ENCODE peak calls at places on chromosomes 11 and 22, in five cellular contexts. M, J, O, L and K are unnamed samples.

GRCh38 chr11:20707876-20708275 is 38.5 kb downstream of the NELL1 start:
- DNase-seq in M (no peak), J (no peak), O (no peak), L (no peak), K (no peak)

GRCh38 chr22:40855104-40855959 is 1.1 kb downstream of the ST13 start:
- DNase-seq in M (no peak), J (no peak), O (peak), L (no peak), K (no peak)

GRCh38 chr11:12704049-12704448 is 29.8 kb downstream of the TEAD1 start:
- DNase-seq in M (no peak), J (no peak), O (no peak), L (no peak), K (no peak)

GRCh38 chr22:35785181-35785923 is 67.7 kb downstream of the APOL5 start:
- DNase-seq in M (no peak), J (no peak), O (no peak), L (no peak), K (no peak)

GRCh38 chr11:16395601-16396000 is 39.3 kb upstream of the SOX6 start:
- DNase-seq in M (no peak), J (no peak), O (no peak), L (no peak), K (no peak)

GRCh38 chr11:114296190-114296978 is at the start of gene NNMT:
- DNase-seq in M (no peak), J (no peak), O (no peak), L (no peak), K (no peak)

GRCh38 chr11:57279131-57279530 is 42.1 kb upstream of the APLNR start:
- DNase-seq in M (no peak), J (no peak), O (no peak), L (no peak), K (no peak)

GRCh38 chr22:48245119-48245485 is 1482.7 kb downstream of the TBC1D22A start:
- DNase-seq in M (no peak), J (no peak), O (no peak), L (no peak), K (no peak)

GRCh38 chr22:43006016-43006505 is 8.9 kb downstream of the PACSIN2 start:
- DNase-seq in M (no peak), J (no peak), O (no peak), L (no peak), K (no peak)
- TF ChIP-seq ATF2 in M (no peak), J (no peak), O (no peak), L (no peak), K (no peak)

GRCh38 chr11:34281256-34281655 is 76.6 kb downstream of the ABTB2 start:
- DNase-seq in M (no peak), J (no peak), O (no peak), L (no peak), K (no peak)

GRCh38 chr11:34288482-34288881 is 69.3 kb downstream of the ABTB2 start:
- DNase-seq in M (no peak), J (no peak), O (no peak), L (no peak), K (no peak)

GRCh38 chr11:34284166-34284565 is 73.6 kb downstream of the ABTB2 start:
- DNase-seq in M (no peak), J (no peak), O (no peak), L (no peak), K (no peak)

GRCh38 chr11:34284836-34285235 is 73.0 kb downstream of the ABTB2 start:
- DNase-seq in M (no peak), J (no peak), O (no peak), L (no peak), K (no peak)
- TF ChIP-seq CREB1 in M (no peak), J (no peak), O (no peak), L (no peak), K (no peak)

GRCh38 chr22:37704645-37705044 is 7.8 kb downstream of the TRIOBP start:
- DNase-seq in M (no peak), J (no peak), O (no peak), L (no peak), K (no peak)
- TF ChIP-seq ATF2 in M (no peak), J (no peak), O (no peak), L (no peak), K (no peak)

DNA sequence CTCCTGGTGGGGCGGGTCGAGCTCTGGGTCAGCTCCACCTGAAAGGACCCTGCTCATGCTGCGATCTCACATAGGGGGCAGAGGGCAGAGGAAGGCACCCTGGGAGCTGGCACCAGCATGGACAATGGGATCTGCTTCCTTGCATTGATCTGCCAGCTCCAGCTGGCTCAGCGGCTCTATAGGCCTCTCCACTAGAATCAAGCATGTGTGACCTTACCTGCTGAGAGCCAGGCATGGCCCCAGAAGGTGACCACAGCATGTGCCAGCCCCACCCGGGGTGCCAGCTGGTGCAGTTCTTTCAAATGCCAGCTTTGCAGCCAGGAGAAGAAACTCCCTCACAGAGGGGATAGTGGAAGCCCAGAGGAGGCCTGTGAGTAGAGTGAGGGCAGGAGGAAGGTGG is 22.0 kb upstream of the KLHL35 start:
- DNase-seq in M (no peak), J (no peak), O (no peak), L (no peak), K (no peak)
- TF ChIP-seq CREB1 in M (no peak), J (no peak), O (no peak), L (no peak), K (no peak)

GRCh38 chr11:87803748-87804147 is 371.5 kb downstream of the RAB38 start:
- DNase-seq in M (no peak), J (no peak), O (no peak), L (no peak), K (no peak)
- TF ChIP-seq ATF2 in M (no peak), J (no peak), O (no peak), L (no peak), K (no peak)

GRCh38 chr11:70146309-70146708 is 56.8 kb upstream of the FADD start:
- DNase-seq in M (no peak), J (no peak), O (no peak), L (no peak), K (no peak)
- TF ChIP-seq CREB1 in M (no peak), J (no peak), O (no peak), L (no peak), K (no peak)

GRCh38 chr11:35663408-35663702 is 780 bp downstream of the TRIM44 start:
- DNase-seq in M (no peak), J (no peak), O (no peak), L (no peak), K (no peak)
- TF ChIP-seq ATF2 in M (no peak), J (no peak), O (no peak), L (no peak), K (no peak)

GRCh38 chr11:61569701-61570100 is 11.2 kb downstream of the SYT7 start:
- DNase-seq in M (no peak), J (no peak), O (no peak), L (no peak), K (no peak)

GRCh38 chr11:61574611-61575010 is 6.3 kb downstream of the SYT7 start:
- DNase-seq in M (no peak), J (no peak), O (no peak), L (no peak), K (no peak)

GRCh38 chr11:61571869-61572268 is 9.0 kb downstream of the SYT7 start:
- DNase-seq in M (no peak), J (no peak), O (no peak), L (no peak), K (no peak)

GRCh38 chr11:61572913-61573312 is 8.0 kb downstream of the SYT7 start:
- DNase-seq in M (no peak), J (no peak), O (no peak), L (no peak), K (no peak)

GRCh38 chr11:61571337-61571736 is 9.5 kb downstream of the SYT7 start:
- DNase-seq in M (no peak), J (no peak), O (no peak), L (no peak), K (no peak)
- TF ChIP-seq CREB1 in M (no peak), J (no peak), O (no peak), L (no peak), K (no peak)

GRCh38 chr11:79242616-79243015 is 198.2 kb downstream of the TENM4 start:
- DNase-seq in M (no peak), J (no peak), O (no peak), L (no peak), K (no peak)

GRCh38 chr11:79243412-79244174 is 197.2 kb downstream of the TENM4 start:
- DNase-seq in M (no peak), J (no peak), O (no peak), L (no peak), K (no peak)

GRCh38 chr11:79241842-79242241 is 199.0 kb downstream of the TENM4 start:
- DNase-seq in M (no peak), J (no peak), O (no peak), L (no peak), K (no peak)

GRCh38 chr11:79244175-79244804 is 196.5 kb downstream of the TENM4 start:
- DNase-seq in M (no peak), J (no peak), O (no peak), L (no peak), K (no peak)

DNA sequence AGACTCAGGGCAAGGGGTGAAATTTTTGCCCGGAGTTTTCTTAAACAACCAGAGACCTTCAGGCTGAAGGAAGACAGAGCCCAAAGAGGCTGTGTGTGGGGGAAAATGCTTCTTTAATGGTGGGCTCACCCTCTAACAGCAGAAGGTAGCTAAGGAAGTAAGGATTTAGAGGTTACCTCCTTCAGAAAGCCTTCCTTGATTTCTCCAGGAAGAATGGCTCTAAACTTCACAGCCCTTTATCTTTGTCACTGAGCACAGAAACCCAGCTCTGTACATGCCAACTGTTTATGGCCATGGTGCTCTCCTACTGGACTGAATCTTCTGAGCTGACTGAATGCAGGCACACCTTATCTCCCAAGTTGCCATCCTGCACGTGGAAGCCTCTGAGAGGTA is 196.0 kb downstream of the TENM4 start:
- DNase-seq in M (no peak), J (no peak), O (no peak), L (no peak), K (no peak)
- TF ChIP-seq ATF2 in M (no peak), J (no peak), O (no peak), L (no peak), K (no peak)